ENCODE peak calls at places on chromosomes 4 and X, in six cellular contexts. V is CD14-positive monocyte; I is activated gamma-delta T cell; L is activated naive CD4-positive, alpha-beta T cell; Q is activated T-helper 1 cell treated with anti-CD3 and anti-CD28 coated beads, Interleukin-2, amount 50 U/mL, for 16 hours; F is EH. W is an unnamed sample.

GRCh38 chr4:110294165-110294564 is 95.8 kb upstream of the ELOVL6 start:
- DNase-seq in V (no peak), I (no peak), L (no peak), Q (no peak), F (peak), W (no peak)

GRCh38 chr4:178027796-178028195 is 585.6 kb upstream of the AGA start:
- DNase-seq in V (no peak), I (no peak), L (no peak), Q (no peak), F (no peak), W (no peak)

GRCh38 chr4:88169298-88169697 is 10.9 kb upstream of the ABCG2 start:
- DNase-seq in V (no peak), I (no peak), L (no peak), Q (no peak), F (no peak), W (no peak)

GRCh38 chr4:61837395-61837794 is 637.3 kb downstream of the ADGRL3 start:
- DNase-seq in V (no peak), I (no peak), L (no peak), Q (no peak), F (no peak), W (no peak)

GRCh38 chrX:47179221-47179927 is 14.3 kb upstream of the UBA1 start:
- DNase-seq in V (no peak), I (no peak), L (no peak), Q (no peak), F (peak), W (peak)

GRCh38 chr4:39410415-39410814 is 3.7 kb downstream of the KLB start:
- DNase-seq in V (no peak), I (no peak), L (no peak), Q (no peak), F (peak), W (no peak)

GRCh38 chr4:73436674-73437557 is 895 bp downstream of the AFP start:
- DNase-seq in V (no peak), I (no peak), L (no peak), Q (no peak), F (no peak), W (no peak)

GRCh38 chr4:6762244-6762615 is 20.3 kb upstream of the KIAA0232 start:
- DNase-seq in V (no peak), I (no peak), L (no peak), Q (no peak), F (no peak), W (no peak)

GRCh38 chrX:19332983-19333382 is 10.7 kb upstream of the PDHA1 start:
- DNase-seq in V (no peak), I (no peak), L (no peak), Q (no peak), F (peak), W (no peak)

GRCh38 chr4:97911236-97911906 is 231.9 kb downstream of the STPG2 start:
- DNase-seq in V (no peak), I (no peak), L (no peak), Q (no peak), F (no peak), W (no peak)

GRCh38 chr4:26466871-26467270 is 23.4 kb downstream of the CCKAR start:
- DNase-seq in V (no peak), I (no peak), L (no peak), Q (no peak), F (no peak), W (no peak)

GRCh38 chr4:40379248-40379647 is 44.1 kb downstream of the CHRNA9 start:
- DNase-seq in V (no peak), I (no peak), L (no peak), Q (no peak), F (no peak), W (no peak)

GRCh38 chr4:3612934-3613333 is 80.7 kb upstream of the LRPAP1 start:
- DNase-seq in V (no peak), I (no peak), L (no peak), Q (no peak), F (no peak), W (no peak)

GRCh38 chrX:106952988-106953387 is 32.8 kb downstream of the CLDN2 start:
- DNase-seq in V (no peak), I (no peak), L (no peak), Q (no peak), F (peak), W (no peak)

GRCh38 chr4:56976878-56977320 is 507 bp downstream of the NOA1 start:
- DNase-seq in V (no peak), I (peak), L (peak), Q (peak), F (no peak), W (no peak)

GRCh38 chr4:6854098-6854744 is 55.4 kb upstream of the TBC1D14 start:
- DNase-seq in V (peak), I (no peak), L (no peak), Q (no peak), F (no peak), W (no peak)

GRCh38 chrX:26871967-26872366 is 591.2 kb downstream of the PPP4R3C start:
- DNase-seq in V (no peak), I (no peak), L (no peak), Q (no peak), F (no peak), W (no peak)

GRCh38 chr4:19133315-19133714 is 1111.8 kb upstream of the LCORL start:
- DNase-seq in V (no peak), I (no peak), L (no peak), Q (no peak), F (no peak), W (no peak)

GRCh38 chrX:72340572-72340971 is 34.9 kb upstream of the CITED1 start:
- DNase-seq in V (no peak), I (no peak), L (no peak), Q (no peak), F (no peak), W (no peak)

GRCh38 chr4:67915400-67915966 is 31.7 kb upstream of the TMPRSS11D start:
- DNase-seq in V (no peak), I (no peak), L (no peak), Q (no peak), F (no peak), W (no peak)

GRCh38 chr4:127505203-127505602 is 127.6 kb upstream of the INTU start:
- DNase-seq in V (no peak), I (no peak), L (no peak), Q (no peak), F (peak), W (no peak)

GRCh38 chr4:22315643-22316042 is 200.2 kb downstream of the ADGRA3 start:
- DNase-seq in V (no peak), I (no peak), L (no peak), Q (no peak), F (no peak), W (no peak)

GRCh38 chr4:174156239-174156826 is 127.1 kb downstream of the FBXO8 start:
- DNase-seq in V (no peak), I (no peak), L (no peak), Q (no peak), F (peak), W (no peak)

GRCh38 chrX:4710618-4711433 is 997.4 kb upstream of the PRKX start:
- DNase-seq in V (no peak), I (no peak), L (no peak), Q (no peak), F (no peak), W (no peak)

GRCh38 chr4:28167411-28167810 is 1306.8 kb downstream of the STIM2 start:
- DNase-seq in V (no peak), I (no peak), L (no peak), Q (no peak), F (no peak), W (no peak)

GRCh38 chr4:24686866-24687672 is 102.7 kb upstream of the DHX15 start:
- DNase-seq in V (no peak), I (no peak), L (no peak), Q (no peak), F (no peak), W (no peak)

GRCh38 chr4:6549890-6550620 is 24.9 kb upstream of the MAN2B2 start:
- DNase-seq in V (no peak), I (no peak), L (no peak), Q (no peak), F (no peak), W (no peak)

GRCh38 chr4:187814737-187815465 is 180.7 kb upstream of the ZFP42 start:
- DNase-seq in V (no peak), I (no peak), L (no peak), Q (no peak), F (no peak), W (no peak)

GRCh38 chrX:110241816-110242215 is 76.1 kb downstream of the AMMECR1 start:
- DNase-seq in V (no peak), I (no peak), L (no peak), Q (no peak), F (peak), W (no peak)

GRCh38 chr4:153438916-153439756 is 27.0 kb upstream of the TMEM131L start:
- DNase-seq in V (no peak), I (peak), L (no peak), Q (no peak), F (no peak), W (no peak)

GRCh38 chr4:37689353-37689752 is 3.2 kb upstream of the RELL1 start:
- DNase-seq in V (no peak), I (no peak), L (no peak), Q (no peak), F (no peak), W (no peak)

GRCh38 chr4:77453911-77454310 is 151.7 kb upstream of the CXCL13 start:
- DNase-seq in V (no peak), I (no peak), L (no peak), Q (no peak), F (peak), W (no peak)

GRCh38 chr4:122854444-122854843 is 27.8 kb downstream of the FGF2 start:
- DNase-seq in V (no peak), I (no peak), L (no peak), Q (no peak), F (peak), W (peak)

W was measured in breast epithelium.